ENCODE peak calls at places on chromosomes 5 and 9, in eight cellular contexts. G is NB4; H is spleen; P is NCI-H460; D is H9; N is activated naive CD4-positive, alpha-beta T cell treated with Interleukin-2 at 50 U/mL for 16 hours; S is NCI-H524; Q is amniotic stem cell. T is an unnamed sample.

GRCh38 chr9:129280236-129281231 is 102.5 kb upstream of the IER5L start:
- DNase-seq in N (no peak), G (no peak), P (no peak), S (no peak), D (no peak), Q (no peak), H (peak; percentile 59), T (peak; percentile 4)

GRCh38 chr5:127950707-127951356 is 132.7 kb upstream of the SLC12A2 start:
- DNase-seq in S (peak; percentile 80), P (peak; percentile 74), H (no peak), N (no peak), G (peak; percentile 49), D (no peak), Q (no peak), T (no peak)

GRCh38 chr5:147411612-147412310 is 98.1 kb downstream of the DPYSL3 start:
- DNase-seq in S (no peak), Q (no peak), P (no peak), H (no peak), G (no peak), D (no peak), N (no peak), T (no peak)

GRCh38 chr5:79133121-79133656 is 21.6 kb downstream of the BHMT start:
- DNase-seq in S (peak; percentile 28), H (no peak), D (no peak), N (no peak), Q (peak; percentile 54), G (peak; percentile 63), P (peak; percentile 41), T (no peak)

GRCh38 chr9:130934246-130934645 is 4.8 kb downstream of the FIBCD1 start:
- DNase-seq in P (no peak), N (no peak), S (no peak), D (no peak), Q (no peak), G (no peak), H (no peak), T (no peak)

GRCh38 chr9:68851657-68852056 is 146.6 kb downstream of the PIP5K1B start:
- DNase-seq in N (no peak), P (no peak), D (no peak), S (no peak), H (no peak), G (no peak), Q (no peak), T (no peak)

GRCh38 chr5:103119067-103119764 is 722 bp downstream of the GIN1 start:
- DNase-seq in S (peak; percentile 9), D (no peak), P (no peak), Q (no peak), G (no peak), N (no peak), H (no peak), T (no peak)

GRCh38 chr9:114724741-114725140 is 42.7 kb upstream of the TEX48 start:
- DNase-seq in S (no peak), P (no peak), H (no peak), N (no peak), G (no peak), D (no peak), Q (no peak), T (no peak)

GRCh38 chr9:37903581-37903830 is 421 bp downstream of the SLC25A51 start:
- DNase-seq in N (no peak), P (no peak), H (peak; percentile 94), D (peak; percentile 50), G (no peak), Q (peak; percentile 38), S (no peak), T (no peak)

GRCh38 chr5:127254729-127255284 is 35.8 kb upstream of the MEGF10 start:
- DNase-seq in H (no peak), D (no peak), G (no peak), P (no peak), S (no peak), Q (no peak), N (no peak), T (no peak)

GRCh38 chr5:74543162-74543995 is 97.1 kb downstream of the ENC1 start:
- DNase-seq in H (no peak), S (peak; percentile 27), N (no peak), D (peak; percentile 63), P (peak; percentile 27), Q (peak; percentile 56), G (peak; percentile 9), T (peak; percentile 35)

GRCh38 chr9:95137587-95138145 is 179.8 kb downstream of the FANCC start:
- DNase-seq in Q (no peak), H (no peak), D (no peak), G (no peak), P (no peak), S (no peak), N (no peak), T (no peak)

GRCh38 chr9:101668466-101668865 is 70.0 kb downstream of the GRIN3A start:
- DNase-seq in G (no peak), Q (no peak), H (no peak), D (no peak), P (no peak), S (no peak), N (no peak), T (no peak)

GRCh38 chr5:27908341-27908740 is 870.0 kb upstream of the CDH9 start:
- DNase-seq in S (no peak), Q (no peak), D (no peak), N (no peak), P (no peak), H (no peak), G (no peak), T (no peak)

GRCh38 chr9:16575142-16575877 is 295.2 kb downstream of the BNC2 start:
- DNase-seq in N (no peak), Q (no peak), H (no peak), S (no peak), D (no peak), P (peak; percentile 24), G (peak; percentile 38), T (no peak)

GRCh38 chr5:52988335-52989024 is 672 bp upstream of the ITGA2 start:
- DNase-seq in D (no peak), N (no peak), S (no peak), P (no peak), G (no peak), H (no peak), Q (no peak), T (no peak)

GRCh38 chr5:158463971-158464370 is 605.0 kb upstream of the CLINT1 start:
- DNase-seq in D (no peak), H (no peak), S (no peak), G (peak; percentile 70), Q (no peak), P (no peak), N (no peak), T (no peak)

GRCh38 chr5:151799407-151799806 is 27.7 kb downstream of the G3BP1 start:
- DNase-seq in H (no peak), D (no peak), N (no peak), S (no peak), Q (no peak), G (peak; percentile 75), P (no peak), T (no peak)

GRCh38 chr5:140113180-140113698 is 670 bp upstream of the PURA start:
- DNase-seq in D (peak; percentile 72), P (no peak), S (no peak), Q (no peak), H (no peak), N (peak; percentile 23), G (no peak), T (peak; percentile 82)

GRCh38 chr5:170388240-170388639 is 927 bp downstream of the KCNMB1 start:
- DNase-seq in D (no peak), N (no peak), S (no peak), Q (no peak), G (no peak), H (no peak), P (no peak), T (no peak)

GRCh38 chr5:84393969-84394368 is 9.3 kb upstream of the EDIL3 start:
- DNase-seq in H (no peak), Q (peak; percentile 81), P (peak; percentile 54), G (peak; percentile 13), S (no peak), N (no peak), D (no peak), T (no peak)

GRCh38 chr5:32182463-32183081 is 8.5 kb upstream of the GOLPH3 start:
- DNase-seq in P (no peak), D (no peak), S (no peak), N (no peak), Q (no peak), H (no peak), G (peak; percentile 46), T (no peak)

GRCh38 chr9:87193925-87194380 is 246.6 kb upstream of the GAS1 start:
- DNase-seq in N (no peak), H (no peak), S (no peak), P (no peak), G (no peak), D (no peak), Q (peak; percentile 80), T (no peak)

GRCh38 chr5:172114875-172115422 is 73.1 kb downstream of the STK10 start:
- DNase-seq in H (peak; percentile 93), G (peak; percentile 100), S (no peak), D (peak; percentile 64), N (peak; percentile 82), P (no peak), Q (no peak), T (no peak)

GRCh38 chr9:131046093-131046380 is 37.1 kb downstream of the LAMC3 start:
- DNase-seq in H (no peak), G (peak; percentile 37), D (no peak), Q (no peak), N (no peak), S (no peak), P (no peak), T (no peak)

GRCh38 chr9:91836515-91836914 is 113.5 kb downstream of the ROR2 start:
- DNase-seq in N (no peak), P (no peak), Q (no peak), S (no peak), D (no peak), G (no peak), H (peak; percentile 61), T (no peak)

GRCh38 chr5:73306741-73307275 is 133.8 kb downstream of the TMEM174 start:
- DNase-seq in D (no peak), G (peak; percentile 36), N (no peak), Q (no peak), S (no peak), P (no peak), H (no peak), T (no peak)

GRCh38 chr9:129548571-129549135 is 72.2 kb downstream of the C9orf50 start:
- DNase-seq in S (no peak), P (no peak), Q (no peak), N (no peak), G (no peak), H (no peak), D (no peak), T (no peak)

GRCh38 chr9:4489562-4489918 is 728 bp upstream of the SLC1A1 start:
- DNase-seq in S (no peak), Q (no peak), P (no peak), D (peak; percentile 41), H (no peak), G (no peak), N (no peak), T (peak; percentile 18)

GRCh38 chr5:98556707-98557106 is 216.8 kb upstream of the RGMB start:
- DNase-seq in G (no peak), H (no peak), D (no peak), P (no peak), N (no peak), S (no peak), Q (no peak), T (no peak)

GRCh38 chr5:181197326-181197951 is 7.6 kb downstream of the TRIM7 start:
- DNase-seq in G (no peak), P (no peak), Q (no peak), N (no peak), D (no peak), S (no peak), H (no peak), T (no peak)

GRCh38 chr9:128026255-128027165 is 40.6 kb downstream of the NAIF1 start:
- DNase-seq in G (peak; percentile 35), Q (no peak), N (peak; percentile 78), S (no peak), P (no peak), D (no peak), H (peak; percentile 91), T (no peak)

T was measured in WERI-Rb-1.